ENCODE peak calls at places on chromosomes 7 and 10, in ten cellular contexts. C is neural progenitor cell, I is endodermal cell, K is endothelial cell, H is AG04450, M is H9, W is heart right ventricle, N is hepatocyte, Q is Panc1, S is sigmoid colon. O is an unnamed sample.

GRCh38 chr7:51034531-51035264 is 252.0 kb upstream of the GRB10 start:
- DNase-seq in W (no peak), H (peak), I (no peak), M (no peak), C (peak), N (peak), K (no peak), Q (no peak), S (no peak), O (no peak)

GRCh38 chr10:80459047-80459865 is 5.1 kb downstream of the TSPAN14 start:
- DNase-seq in N (no peak), H (no peak), S (peak), C (peak), W (peak), M (peak), K (no peak), Q (no peak), I (peak), O (peak)

GRCh38 chr7:122726881-122727280 is 24.2 kb upstream of the RNF148 start:
- DNase-seq in S (no peak), Q (no peak), W (no peak), K (no peak), H (no peak), N (no peak), I (no peak), C (no peak), M (no peak), O (no peak)

GRCh38 chr10:27192284-27192683 is 37.1 kb downstream of the MASTL start:
- DNase-seq in I (no peak), K (no peak), C (no peak), S (no peak), N (peak), M (no peak), Q (peak), W (no peak), H (peak), O (no peak)

GRCh38 chr10:62858364-62858763 is 42.2 kb upstream of the EGR2 start:
- DNase-seq in H (no peak), K (no peak), Q (no peak), W (peak), I (peak), M (peak), C (no peak), S (no peak), N (no peak), O (no peak)

GRCh38 chr10:116779076-116779687 is 36.8 kb upstream of the HSPA12A start:
- DNase-seq in N (no peak), H (no peak), I (no peak), M (no peak), Q (no peak), K (no peak), W (no peak), C (no peak), S (peak), O (no peak)

GRCh38 chr10:124106241-124106905 is 13.0 kb upstream of the CHST15 start:
- DNase-seq in S (peak), H (peak), M (no peak), C (no peak), Q (no peak), W (peak), K (no peak), I (no peak), N (peak), O (no peak)

GRCh38 chr7:79820387-79820786 is 314.2 kb upstream of the GNAI1 start:
- DNase-seq in M (no peak), C (peak), H (peak), S (peak), Q (no peak), K (no peak), W (peak), N (peak), I (no peak), O (no peak)

GRCh38 chr7:45180084-45180986 is 22.7 kb downstream of the RAMP3 start:
- DNase-seq in K (no peak), W (no peak), Q (no peak), C (no peak), N (no peak), H (no peak), S (peak), M (peak), I (peak), O (no peak)

GRCh38 chr7:12524794-12525386 is 45.6 kb upstream of the SCIN start:
- DNase-seq in H (peak), I (no peak), K (no peak), W (no peak), N (peak), C (peak), S (no peak), M (no peak), Q (peak), O (no peak)

GRCh38 chr10:126092806-126093205 is 196.4 kb downstream of the FANK1 start:
- DNase-seq in Q (no peak), H (no peak), I (no peak), W (no peak), C (no peak), N (no peak), K (no peak), S (no peak), M (no peak), O (no peak)

GRCh38 chr10:126904493-126904806 is 778 bp upstream of the DOCK1 start:
- DNase-seq in K (no peak), H (no peak), I (no peak), N (no peak), S (no peak), Q (no peak), C (no peak), M (no peak), W (no peak), O (no peak)

GRCh38 chr7:116316838-116317612 is 106.7 kb downstream of the TES start:
- DNase-seq in N (peak), Q (peak), S (peak), C (peak), K (no peak), W (peak), I (peak), H (peak), M (no peak), O (peak)

GRCh38 chr10:91378061-91378460 is 32.1 kb upstream of the HECTD2 start:
- DNase-seq in C (no peak), K (no peak), S (no peak), N (no peak), M (no peak), W (no peak), H (no peak), I (no peak), Q (no peak), O (peak)

GRCh38 chr7:96870934-96871333 is 134.4 kb upstream of the DLX6 start:
- DNase-seq in S (no peak), C (no peak), H (no peak), M (no peak), W (no peak), K (no peak), N (no peak), Q (no peak), I (no peak), O (no peak)

GRCh38 chr10:110364531-110364937 is 59.8 kb upstream of the SMNDC1 start:
- DNase-seq in I (no peak), Q (no peak), H (no peak), N (no peak), M (no peak), K (no peak), C (no peak), S (no peak), W (no peak), O (peak)

GRCh38 chr7:138097064-138097741 is 20.9 kb downstream of the AKR1D1 start:
- DNase-seq in K (peak), M (no peak), N (peak), C (peak), Q (no peak), H (no peak), I (peak), S (no peak), W (no peak), O (peak)

GRCh38 chr10:43073721-43074120 is 3.1 kb upstream of the RET start:
- DNase-seq in K (no peak), W (no peak), I (no peak), N (no peak), M (no peak), C (no peak), Q (no peak), S (no peak), H (no peak), O (no peak)

GRCh38 chr10:17365402-17365801 is 89.0 kb downstream of the ST8SIA6 start:
- DNase-seq in C (no peak), M (no peak), Q (no peak), K (no peak), S (no peak), H (no peak), I (no peak), N (no peak), W (no peak), O (no peak)

GRCh38 chr10:21308018-21308417 is 217.5 kb downstream of the SKIDA1 start:
- DNase-seq in N (no peak), S (no peak), M (no peak), I (no peak), C (no peak), W (no peak), K (no peak), H (no peak), Q (no peak), O (no peak)

GRCh38 chr7:9937944-9938631 is 1035.6 kb upstream of the PHF14 start:
- DNase-seq in M (no peak), C (no peak), W (no peak), N (no peak), H (no peak), I (no peak), Q (peak), S (no peak), K (no peak), O (no peak)

GRCh38 chr10:63767512-63767911 is 246.3 kb downstream of the REEP3 start:
- DNase-seq in N (no peak), H (no peak), K (no peak), W (no peak), I (no peak), M (no peak), S (no peak), C (no peak), Q (no peak), O (no peak)

GRCh38 chr10:20746856-20747255 is 150.3 kb downstream of the NEBL start:
- DNase-seq in Q (no peak), K (no peak), N (no peak), C (no peak), H (no peak), I (no peak), W (no peak), M (no peak), S (no peak), O (no peak)

DNA sequence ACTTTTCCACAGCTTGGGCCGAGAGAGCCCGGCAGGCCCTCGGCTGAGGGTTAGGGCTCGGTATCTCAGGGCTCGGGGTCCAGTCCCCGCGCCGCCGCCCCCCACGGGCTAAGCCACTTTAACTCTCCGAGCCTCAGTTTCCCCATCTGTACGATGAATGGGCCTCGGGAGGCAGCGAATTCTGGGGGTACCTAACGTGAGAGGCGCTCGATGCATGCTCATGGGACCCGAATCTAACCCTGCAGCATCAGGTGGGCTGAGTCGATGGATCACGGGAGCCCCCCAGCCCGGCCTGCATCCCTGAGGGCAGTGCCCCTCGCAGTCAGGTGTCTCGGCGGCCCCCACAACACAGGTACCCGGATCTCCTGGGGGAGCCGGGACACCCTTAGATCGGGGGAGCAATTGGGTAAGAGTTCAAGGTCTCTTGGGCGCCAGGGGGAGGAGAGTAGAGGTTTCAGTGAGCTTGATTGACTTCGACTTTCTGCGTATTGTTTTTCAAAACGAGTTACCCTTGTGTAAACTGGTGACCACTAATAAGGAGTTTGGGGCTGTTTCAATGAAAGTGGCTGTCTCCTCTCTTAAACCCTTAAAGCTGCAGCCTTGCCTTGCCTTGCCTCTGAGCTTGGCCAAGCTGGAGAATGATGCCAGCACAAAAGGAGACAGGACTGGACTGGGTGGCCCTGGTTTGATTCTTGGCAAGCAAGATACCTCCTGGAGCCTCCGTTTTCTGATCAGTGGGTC is 631 bp downstream of the POR start:
- DNase-seq in N (peak), S (peak), H (no peak), Q (no peak), I (peak), W (peak), K (peak), M (no peak), C (peak), O (peak)
- TF ChIP-seq CTCF in N (no peak), S (no peak), H (peak), Q (no peak), I (no peak), W (no peak), K (no peak), M (no peak), C (no peak), O (no peak)

GRCh38 chr7:100824499-100825214 is 2.7 kb downstream of the EPHB4 start:
- DNase-seq in H (no peak), S (no peak), Q (no peak), K (no peak), N (no peak), M (no peak), I (no peak), C (no peak), W (no peak), O (no peak)

GRCh38 chr7:100825760-100826545 is 1.4 kb downstream of the EPHB4 start:
- DNase-seq in K (no peak), M (no peak), N (peak), H (no peak), Q (no peak), S (no peak), W (no peak), C (peak), I (peak), O (no peak)

GRCh38 chr7:100827330-100828226 is at the start of gene EPHB4:
- DNase-seq in C (peak), Q (no peak), N (peak), H (peak), K (peak), S (peak), W (peak), I (peak), M (peak), O (peak)

GRCh38 chr7:100825215-100825671 is 2.1 kb downstream of the EPHB4 start:
- DNase-seq in H (no peak), N (peak), Q (no peak), C (peak), K (peak), I (peak), M (no peak), S (no peak), W (peak), O (no peak)

DNA sequence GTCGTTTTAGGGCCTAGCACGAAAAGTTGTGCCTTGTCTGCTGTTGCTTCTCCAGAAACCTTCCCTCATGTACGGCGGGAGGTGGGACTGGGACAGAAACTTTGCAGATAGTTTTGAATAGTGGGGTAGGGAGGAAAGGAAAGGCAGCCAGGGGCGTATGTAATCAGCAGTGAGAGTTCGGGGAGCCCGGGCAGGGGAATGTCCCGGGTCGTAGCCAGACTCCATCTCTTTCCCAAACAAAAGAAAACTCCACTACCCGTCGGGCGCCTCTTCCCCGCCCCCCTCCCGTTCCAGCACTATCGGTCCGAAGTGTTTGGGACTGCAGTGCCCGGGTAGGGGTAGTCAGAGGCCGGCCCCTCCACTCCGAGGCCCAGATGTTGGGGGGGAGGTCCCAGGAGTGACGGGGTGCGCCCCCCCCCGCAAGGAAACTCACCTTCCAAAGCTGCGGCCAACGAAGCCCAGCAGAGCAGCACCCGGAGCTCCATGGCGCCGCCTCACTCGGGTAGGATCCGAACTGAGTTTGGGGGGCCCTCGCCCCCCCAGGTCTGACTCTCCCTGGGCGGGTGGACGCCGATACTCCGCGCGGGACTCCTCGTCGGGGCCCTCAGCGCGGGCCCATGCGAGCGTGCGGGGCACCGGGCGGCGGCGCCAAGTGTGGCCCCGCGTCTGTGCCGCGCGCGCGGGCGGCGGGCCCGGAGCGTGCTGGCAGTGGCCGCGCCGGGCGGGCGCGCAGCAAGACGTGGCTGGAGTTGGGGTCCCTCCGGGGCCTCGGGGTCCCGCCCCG is 585 bp downstream of the EPHB4 start:
- DNase-seq in S (no peak), C (peak), H (no peak), I (peak), Q (no peak), N (no peak), W (no peak), K (no peak), M (no peak), O (no peak)
- TF ChIP-seq CTCF in S (no peak), C (no peak), H (no peak), I (no peak), Q (no peak), N (no peak), W (no peak), K (no peak), M (no peak), O (no peak)

DNA sequence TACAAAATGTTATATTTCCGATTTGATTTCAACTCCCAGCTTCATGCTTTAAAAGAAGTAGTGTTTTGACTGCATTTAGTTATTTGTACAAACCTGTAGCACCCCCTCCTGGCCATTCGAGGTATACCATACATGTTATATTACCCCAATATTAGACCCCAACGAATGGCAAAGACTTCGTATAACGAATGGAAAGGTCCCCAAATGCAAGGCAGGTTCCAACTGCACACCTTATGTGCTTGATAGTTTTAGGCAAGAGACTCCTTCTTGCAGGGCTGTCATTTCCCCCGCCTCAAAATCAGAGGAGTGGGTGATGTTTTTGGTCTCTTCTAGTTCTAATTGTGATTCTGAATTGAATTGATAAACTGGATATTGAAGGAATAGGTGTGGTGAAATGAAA is 101.1 kb upstream of the TARP start:
- DNase-seq in H (no peak), W (no peak), I (peak), S (no peak), K (peak), N (peak), C (peak), Q (no peak), M (no peak), O (peak)
- TF ChIP-seq CTCF in H (peak), W (peak), I (peak), S (no peak), K (peak), N (peak), C (peak), Q (peak), M (peak), O (peak)

GRCh38 chr7:157138424-157139141 is at the start of gene UBE3C:
- DNase-seq in H (peak), Q (peak), I (peak), M (peak), C (peak), S (peak), W (peak), N (peak), K (peak), O (peak)
- TF ChIP-seq CTCF in H (no peak), Q (no peak), I (no peak), M (no peak), C (no peak), S (no peak), W (no peak), N (no peak), K (no peak), O (no peak)

GRCh38 chr7:155835446-155836215 is 23.4 kb upstream of the SHH start:
- DNase-seq in S (peak), N (no peak), C (peak), W (no peak), K (no peak), I (no peak), Q (no peak), M (no peak), H (no peak), O (no peak)

GRCh38 chr7:155834486-155835048 is 22.3 kb upstream of the SHH start:
- DNase-seq in H (no peak), S (peak), M (no peak), C (no peak), I (no peak), Q (no peak), N (no peak), K (no peak), W (no peak), O (no peak)

GRCh38 chr7:155837126-155837479 is 24.8 kb upstream of the SHH start:
- DNase-seq in Q (no peak), I (no peak), C (no peak), S (peak), H (no peak), W (no peak), N (no peak), K (no peak), M (no peak), O (no peak)

GRCh38 chr7:155833651-155834050 is 21.4 kb upstream of the SHH start:
- DNase-seq in K (no peak), H (no peak), S (no peak), I (no peak), C (no peak), W (no peak), N (no peak), M (no peak), Q (no peak), O (no peak)

DNA sequence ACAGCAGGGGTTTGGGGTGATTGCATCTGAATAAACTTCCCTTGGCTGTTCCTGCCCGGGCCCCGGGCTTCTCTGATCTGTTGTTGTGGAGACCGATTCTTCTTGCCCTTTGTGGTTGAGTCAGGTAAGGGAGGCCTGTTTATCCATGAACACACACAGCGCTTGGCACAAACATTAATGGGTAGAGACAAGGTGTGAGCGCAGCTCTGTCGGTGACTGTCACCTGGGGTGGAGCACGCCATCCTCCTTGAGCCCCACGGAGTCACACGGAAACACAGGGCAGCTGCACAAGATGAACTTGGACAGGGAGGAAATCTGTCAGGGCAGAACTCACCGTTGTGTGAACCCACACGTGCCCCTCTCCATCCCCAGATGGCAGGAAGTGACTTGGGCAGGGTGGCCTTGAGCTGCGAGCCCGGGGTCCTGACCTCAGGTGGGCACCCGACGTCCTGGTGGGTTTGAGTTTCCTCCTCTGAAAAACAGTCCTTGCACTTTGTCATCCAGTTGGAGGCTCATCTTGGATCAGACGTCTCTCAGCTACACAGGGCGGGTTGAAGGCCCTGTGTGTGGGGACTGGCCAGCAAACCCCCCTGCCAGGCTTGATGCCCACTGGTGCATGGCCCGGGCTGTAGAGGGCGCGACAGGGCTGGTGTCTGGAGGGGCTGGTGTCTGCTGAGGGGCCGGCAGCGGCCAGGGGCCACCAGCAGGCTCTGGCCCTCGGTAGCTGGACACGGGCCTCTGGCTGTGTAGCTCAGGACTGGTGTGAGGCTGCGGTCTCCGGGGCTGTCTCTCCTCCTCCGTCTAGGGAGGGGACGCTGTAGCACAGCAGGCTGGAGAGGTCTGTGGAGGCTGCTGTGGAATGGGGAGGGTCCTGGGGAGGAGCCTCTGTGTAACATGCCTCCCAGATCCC is 24.2 kb upstream of the SHH start:
- DNase-seq in I (no peak), M (no peak), C (no peak), K (no peak), S (peak), W (no peak), N (no peak), H (no peak), Q (no peak), O (no peak)
- TF ChIP-seq CTCF in I (no peak), M (no peak), C (no peak), K (no peak), S (no peak), W (no peak), N (no peak), H (no peak), Q (no peak), O (no peak)